ENCODE peak calls at places on chromosomes 4 and X, in four cellular contexts. O, U, P and S are unnamed samples.

GRCh38 chr4:14375816-14376215 is 626.5 kb upstream of the CPEB2 start:
- DNase-seq in O (peak; percentile 24), U (peak; percentile 1), P (no peak), S (no peak)

GRCh38 chr4:56086073-56086521 is 137.4 kb downstream of the CEP135 start:
- DNase-seq in O (no peak), U (peak; percentile 4), P (peak; percentile 19), S (peak; percentile 34)

GRCh38 chrX:19893722-19894121 is 6.3 kb upstream of the SH3KBP1 start:
- DNase-seq in O (peak; percentile 59), U (no peak), P (no peak), S (no peak)

GRCh38 chr4:169050308-169050707 is 40.3 kb upstream of the CBR4 start:
- DNase-seq in O (no peak), U (no peak), P (no peak), S (peak; percentile 34)

GRCh38 chrX:113399501-113400192 is 559.0 kb upstream of the AMOT start:
- DNase-seq in O (no peak), U (peak; percentile 55), P (no peak), S (no peak)

GRCh38 chr4:166991162-166991561 is 243.1 kb downstream of the SPOCK3 start:
- DNase-seq in O (no peak), U (no peak), P (no peak), S (no peak)

GRCh38 chrX:120672389-120672788 is 42.5 kb upstream of the C1GALT1C1 start:
- DNase-seq in O (peak; percentile 64), U (peak; percentile 44), P (no peak), S (no peak)

GRCh38 chr4:148795156-148795864 is 353.1 kb upstream of the NR3C2 start:
- DNase-seq in O (peak; percentile 92), U (no peak), P (peak; percentile 27), S (peak; percentile 94)

GRCh38 chr4:4402966-4403365 is 16.1 kb downstream of the NSG1 start:
- DNase-seq in O (peak; percentile 8), U (no peak), P (no peak), S (no peak)

GRCh38 chr4:68985442-68985841 is 33.8 kb upstream of the UGT2A3 start:
- DNase-seq in O (no peak), U (no peak), P (no peak), S (no peak)

GRCh38 chr4:24794916-24795665 is at the start of gene SOD3:
- DNase-seq in O (peak; percentile 86), U (peak; percentile 69), P (peak; percentile 53), S (peak; percentile 91)

GRCh38 chr4:56038763-56039162 is 90.0 kb downstream of the CEP135 start:
- DNase-seq in O (no peak), U (no peak), P (no peak), S (no peak)

GRCh38 chrX:151754042-151754419 is 19.5 kb downstream of the CNGA2 start:
- DNase-seq in O (peak; percentile 8), U (no peak), P (no peak), S (peak; percentile 66)

GRCh38 chrX:94424456-94424855 is 750.5 kb downstream of the FAM133A start:
- DNase-seq in O (no peak), U (no peak), P (no peak), S (no peak)

GRCh38 chrX:47264507-47265173 is 31.8 kb downstream of the USP11 start:
- DNase-seq in O (peak; percentile 62), U (peak; percentile 54), P (no peak), S (no peak)

DNA sequence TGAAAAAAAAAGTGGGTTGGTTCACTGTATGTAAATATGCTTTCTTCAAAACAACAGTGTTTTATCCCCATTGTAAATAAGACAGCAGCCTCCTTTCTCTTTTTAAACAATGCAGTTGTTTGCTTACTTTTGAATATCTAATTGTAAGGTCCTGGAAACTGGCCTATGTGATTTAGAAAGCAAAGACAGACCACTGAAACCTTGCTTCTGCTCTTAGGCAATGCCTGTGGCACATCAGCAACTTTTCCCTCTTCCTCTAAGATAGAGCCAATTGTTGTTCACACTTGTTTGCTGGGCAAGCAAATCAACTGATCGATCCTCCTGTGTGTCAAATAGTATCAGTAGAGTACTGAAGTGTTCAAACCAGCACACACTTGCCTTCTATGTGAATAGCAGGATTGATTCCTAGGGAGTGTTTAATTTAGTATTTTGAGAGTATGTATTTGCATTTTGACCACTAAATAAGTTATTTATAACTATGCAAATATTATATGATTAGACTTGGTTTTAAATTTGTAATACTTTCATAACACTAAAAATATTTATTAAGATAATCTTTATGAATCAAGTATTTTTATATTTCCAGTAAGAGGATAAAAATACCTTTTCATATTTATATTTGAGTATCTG is 55.4 kb upstream of the GRPR start:
- DNase-seq in O (no peak), U (no peak), P (no peak), S (no peak)
- H3K23ac ChIP-seq in O (no peak overlapping the region), U (no peak overlapping the region), P (no peak overlapping the region), S (no peak overlapping the region)

DNA sequence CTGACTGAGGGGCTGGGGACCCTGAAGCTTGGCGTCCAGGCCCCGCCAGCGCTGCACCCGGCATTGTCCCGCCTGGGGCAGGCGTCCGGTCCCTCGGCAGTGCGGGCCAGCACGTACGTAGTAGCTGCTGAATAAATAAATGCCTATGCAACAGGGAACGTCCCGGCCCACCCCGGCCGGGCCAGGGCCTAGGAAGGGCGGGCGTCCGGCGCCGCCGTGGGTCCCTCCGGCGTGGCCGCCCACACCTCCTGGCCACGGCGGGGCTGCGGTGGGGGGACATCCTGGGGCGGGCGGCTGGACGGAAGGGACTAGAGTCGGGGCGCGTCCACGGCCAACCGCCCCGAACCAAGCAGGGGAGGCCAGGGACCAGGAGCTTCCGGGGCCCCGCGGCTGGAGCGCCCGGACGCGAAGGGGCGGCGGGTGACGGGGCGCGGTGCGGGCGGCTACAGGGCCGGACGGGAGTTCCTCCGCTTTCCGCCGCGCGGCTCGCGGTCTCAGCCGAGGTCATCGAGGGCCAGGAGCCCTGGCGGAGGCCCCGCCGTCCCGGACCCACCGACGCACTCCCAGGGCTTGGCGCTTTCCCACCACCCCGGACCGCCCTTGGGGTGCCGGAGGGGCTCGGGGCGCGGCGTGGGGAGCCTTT is 856 bp upstream of the WWC2 start:
- DNase-seq in O (peak; percentile 50), U (peak; percentile 72), P (no peak), S (no peak)
- H3K4ac ChIP-seq in O (peak overlapping the region; percentile 94), U (peak overlapping the region; percentile 84), P (no peak overlapping the region), S (peak overlapping the region; percentile 99)

GRCh38 chr4:7095611-7096155 is 27.8 kb upstream of the GRPEL1 start:
- DNase-seq in O (no peak), U (no peak), P (no peak), S (no peak)
- H3K23ac ChIP-seq in O (no peak overlapping the region), U (no peak overlapping the region), P (no peak overlapping the region), S (no peak overlapping the region)

DNA sequence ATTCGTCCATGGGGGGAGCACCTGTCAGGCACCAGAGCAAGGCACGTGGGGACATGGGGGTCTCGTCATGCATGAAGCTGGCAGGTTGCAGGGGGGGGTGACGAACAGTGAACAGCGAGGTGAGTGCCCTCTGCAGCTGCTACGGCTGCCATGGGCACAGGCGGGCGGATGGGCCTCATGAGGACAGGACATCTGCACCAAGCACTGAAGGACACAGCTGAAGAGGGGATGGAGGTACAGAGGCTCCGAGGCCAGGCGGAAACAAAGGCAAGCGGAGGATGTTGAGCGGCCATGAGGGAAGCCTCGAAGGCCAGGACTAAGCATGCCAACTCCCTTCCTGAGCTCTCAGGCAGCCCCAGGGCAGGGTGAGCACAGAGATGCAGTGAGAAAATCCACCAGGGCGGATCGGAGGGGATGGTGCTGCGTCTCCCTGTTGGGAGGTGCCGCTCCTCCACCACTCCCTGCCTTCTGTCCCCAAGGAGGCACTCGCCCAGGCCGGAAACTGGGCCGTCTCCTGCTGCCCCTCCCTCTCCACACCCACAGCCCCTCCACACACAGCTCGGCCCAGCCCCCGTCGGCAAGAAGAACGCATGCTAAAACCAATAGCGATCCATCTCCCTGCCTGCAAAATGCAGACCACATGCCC is 24.6 kb downstream of the ABLIM2 start:
- DNase-seq in O (no peak), U (no peak), P (no peak), S (peak; percentile 65)
- H3K4ac ChIP-seq in O (no peak overlapping the region), U (no peak overlapping the region), P (peak overlapping the region; percentile 79), S (no peak overlapping the region)

GRCh38 chr4:121011780-121012340 is 60.5 kb downstream of the NDNF start:
- DNase-seq in O (no peak), U (no peak), P (peak; percentile 17), S (no peak)
- H3K23ac ChIP-seq in O (no peak overlapping the region), U (no peak overlapping the region), P (no peak overlapping the region), S (no peak overlapping the region)

GRCh38 chrX:77742788-77743476 is 43.1 kb downstream of the ATRX start:
- DNase-seq in O (no peak), U (no peak), P (no peak), S (no peak)
- H3K4ac ChIP-seq in O (no peak overlapping the region), U (no peak overlapping the region), P (no peak overlapping the region), S (no peak overlapping the region)

DNA sequence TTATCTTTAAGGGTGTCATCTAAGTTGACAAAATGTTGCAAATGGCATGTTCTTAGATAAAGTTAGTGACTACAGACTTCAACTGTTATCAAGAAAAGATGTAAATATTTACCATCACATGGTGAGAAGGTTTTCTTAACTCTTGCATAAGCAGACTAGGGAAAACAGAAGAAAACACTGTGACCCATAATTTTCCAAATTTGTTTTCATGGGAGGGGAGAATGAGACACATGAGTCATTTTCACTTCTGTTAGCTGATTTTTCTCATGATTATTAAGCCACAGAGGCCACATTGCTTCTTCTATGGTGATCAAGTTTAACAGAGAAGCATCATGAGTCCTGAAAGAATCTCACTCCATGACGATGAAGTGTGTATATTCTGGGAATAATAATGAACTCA is 30.2 kb upstream of the SYTL5 start:
- DNase-seq in O (peak; percentile 5), U (peak; percentile 50), P (no peak), S (no peak)
- H3K23ac ChIP-seq in O (no peak overlapping the region), U (no peak overlapping the region), P (no peak overlapping the region), S (no peak overlapping the region)

GRCh38 chr4:1045595-1046201 is 34.3 kb downstream of the FGFRL1 start:
- DNase-seq in O (no peak), U (no peak), P (no peak), S (no peak)

GRCh38 chr4:1045193-1045594 is 33.8 kb downstream of the FGFRL1 start:
- DNase-seq in O (no peak), U (no peak), P (no peak), S (no peak)

GRCh38 chr4:1043162-1043561 is 31.7 kb downstream of the FGFRL1 start:
- DNase-seq in O (no peak), U (no peak), P (no peak), S (no peak)

GRCh38 chr4:1043658-1044468 is 32.4 kb downstream of the FGFRL1 start:
- DNase-seq in O (peak; percentile 99), U (peak; percentile 99), P (peak; percentile 63), S (peak; percentile 97)

DNA sequence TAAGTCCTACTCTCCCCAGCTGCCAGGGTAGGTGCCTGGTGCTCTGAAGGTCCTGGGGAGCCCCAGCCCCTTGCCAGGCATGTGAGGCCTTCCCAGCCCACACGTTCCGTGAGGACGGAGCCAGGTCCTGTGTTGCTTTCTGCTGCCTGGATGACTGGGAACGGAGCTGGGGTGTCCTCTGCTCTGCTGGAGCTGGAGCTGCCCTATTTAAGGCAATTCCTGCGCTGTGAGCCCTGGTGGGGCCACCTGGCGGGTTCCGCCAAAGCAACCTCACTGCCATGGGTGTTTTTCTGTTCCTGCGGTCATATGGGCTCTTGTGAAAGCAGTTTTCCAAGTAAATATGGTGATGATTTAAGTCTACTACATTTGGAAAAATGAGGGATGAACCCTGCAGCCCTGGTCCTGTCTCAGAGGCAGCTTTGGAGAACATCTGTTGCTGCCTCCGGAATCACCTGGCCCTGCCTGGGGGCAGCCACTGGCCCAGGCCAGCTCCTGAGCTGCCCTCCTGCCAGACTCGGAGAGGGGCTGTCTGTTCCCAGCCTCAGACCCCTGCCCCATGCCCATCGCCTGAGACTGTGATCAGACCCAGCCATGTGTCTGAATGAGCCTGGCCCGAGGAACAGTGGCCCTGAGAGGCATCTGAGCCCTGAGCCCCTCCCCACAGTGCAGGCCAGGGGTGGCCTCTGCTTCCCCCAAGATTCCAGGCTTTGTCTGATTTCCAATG is 33.2 kb downstream of the FGFRL1 start:
- DNase-seq in O (no peak), U (no peak), P (no peak), S (no peak)
- H3K4ac ChIP-seq in O (peak overlapping the region; percentile 99), U (peak overlapping the region; percentile 88), P (peak overlapping the region; percentile 89), S (peak overlapping the region; percentile 86)